ENCODE peak calls at places on chromosome 18, in four cellular contexts. M is activated CD8-positive, alpha-beta memory T cell treated with anti-CD3 and anti-CD28 coated beads, Interleukin-2, amount 50 U/mL, for 48 hours; S is neural progenitor cell; U is NCI-H1417. J is an unnamed sample.

GRCh38 chr18:8416212-8417019 is 192.8 kb upstream of the RAB12 start:
- DNase-seq in U (no peak), M (no peak), S (no peak), J (no peak)

GRCh38 chr18:45167631-45168225 is 447.5 kb upstream of the SLC14A2 start:
- DNase-seq in S (no peak), M (no peak), U (no peak), J (no peak)

GRCh38 chr18:33432857-33433256 is 7.7 kb downstream of the CCDC178 start:
- DNase-seq in U (peak), S (no peak), M (no peak), J (no peak)

GRCh38 chr18:28125051-28125450 is 51.9 kb downstream of the CDH2 start:
- DNase-seq in M (no peak), S (no peak), U (no peak), J (no peak)

GRCh38 chr18:3321133-3321812 is 59.3 kb downstream of the MYL12B start:
- DNase-seq in U (no peak), M (no peak), S (no peak), J (peak)

GRCh38 chr18:73842795-73843394 is 304.7 kb downstream of the FBXO15 start:
- DNase-seq in M (peak), S (peak), U (peak), J (peak)

GRCh38 chr18:71966791-71967190 is 577.4 kb downstream of the CBLN2 start:
- DNase-seq in S (no peak), U (no peak), M (no peak), J (no peak)

GRCh38 chr18:67035026-67035425 is 431.1 kb upstream of the CDH19 start:
- DNase-seq in U (peak), S (no peak), M (no peak), J (no peak)

GRCh38 chr18:37566479-37567060 is 972 bp upstream of the CELF4 start:
- DNase-seq in M (no peak), S (peak), U (peak), J (peak)

GRCh38 chr18:58843662-58844035 is 21.0 kb upstream of the ZNF532 start:
- DNase-seq in S (no peak), U (peak), M (no peak), J (peak)

GRCh38 chr18:45201489-45201888 is 413.8 kb upstream of the SLC14A2 start:
- DNase-seq in U (no peak), M (no peak), S (no peak), J (no peak)

GRCh38 chr18:37533647-37534565 is 31.7 kb downstream of the CELF4 start:
- DNase-seq in M (no peak), U (peak), S (no peak), J (no peak)

GRCh38 chr18:51054764-51055163 is 24.8 kb downstream of the SMAD4 start:
- DNase-seq in U (no peak), S (no peak), M (no peak), J (no peak)

GRCh38 chr18:46632401-46633089 is 24.5 kb downstream of the LOXHD1 start:
- DNase-seq in S (no peak), M (no peak), U (no peak), J (no peak)

GRCh38 chr18:57813245-57813644 is 10.1 kb upstream of the ATP8B1 start:
- DNase-seq in S (no peak), M (no peak), U (no peak), J (no peak)

GRCh38 chr18:26488417-26489009 is 59.8 kb downstream of the KCTD1 start:
- DNase-seq in M (no peak), U (peak), S (no peak), J (peak)

GRCh38 chr18:25560369-25560768 is 208.4 kb upstream of the ZNF521 start:
- DNase-seq in S (no peak), M (no peak), U (no peak), J (no peak)

GRCh38 chr18:23853448-23854210 is 160.9 kb upstream of the TTC39C start:
- DNase-seq in M (no peak), S (no peak), U (no peak), J (no peak)

GRCh38 chr18:53268455-53268854 is 928.5 kb downstream of the DCC start:
- DNase-seq in M (no peak), U (no peak), S (no peak), J (no peak)

GRCh38 chr18:10353791-10354190 is 100.6 kb upstream of the APCDD1 start:
- DNase-seq in U (no peak), S (no peak), M (no peak), J (no peak)

GRCh38 chr18:22332590-22332989 is 85.1 kb downstream of the CTAGE1 start:
- DNase-seq in S (peak), U (no peak), M (no peak), J (no peak)

GRCh38 chr18:41526046-41526445 is 429.0 kb upstream of the PIK3C3 start:
- DNase-seq in M (no peak), U (no peak), S (no peak), J (no peak)

GRCh38 chr18:54338230-54338629 is 19.4 kb downstream of the STARD6 start:
- DNase-seq in U (no peak), S (no peak), M (no peak), J (no peak)

GRCh38 chr18:69787825-69788547 is 159.7 kb downstream of the CD226 start:
- DNase-seq in M (no peak), S (no peak), U (no peak), J (no peak)

GRCh38 chr18:31192086-31192776 is 29.6 kb upstream of the DSC1 start:
- DNase-seq in S (no peak), U (no peak), M (no peak), J (no peak)

GRCh38 chr18:22871809-22872525 is 61.2 kb upstream of the RBBP8 start:
- DNase-seq in S (peak), U (no peak), M (no peak), J (no peak)

GRCh38 chr18:52254367-52254766 is 85.6 kb upstream of the DCC start:
- DNase-seq in M (no peak), S (no peak), U (no peak), J (no peak)

GRCh38 chr18:55018602-55019001 is 59.3 kb upstream of the CCDC68 start:
- DNase-seq in S (no peak), M (no peak), U (no peak), J (no peak)

GRCh38 chr18:75815767-75816166 is 388.3 kb upstream of the SMIM21 start:
- DNase-seq in M (no peak), S (no peak), U (no peak), J (no peak)

GRCh38 chr18:44723973-44724778 is 43.5 kb downstream of the SETBP1 start:
- DNase-seq in S (no peak), U (no peak), M (no peak), J (no peak)

GRCh38 chr18:8426401-8426800 is 182.8 kb upstream of the RAB12 start:
- DNase-seq in U (peak), M (peak), S (peak), J (no peak)

GRCh38 chr18:1995041-1995612 is 576.2 kb downstream of the METTL4 start:
- DNase-seq in U (no peak), M (no peak), S (no peak), J (no peak)